ENCODE peak calls at places on chromosome 15, in six cellular contexts. Y is GM23248; E is AG08395; J is stimulated activated CD8-positive, alpha-beta memory T cell treated with anti-CD3 and anti-CD28 coated beads, Interleukin-15, amount 100 ng/mL, for 1 hour; X is mammary epithelial cell; S is B cell. D is an unnamed sample.

GRCh38 chr15:101539930-101540329 is 50.4 kb upstream of the PCSK6 start:
- DNase-seq in S (no peak), Y (no peak), J (no peak), X (no peak), E (no peak), D (no peak)

GRCh38 chr15:22887157-22887951 is 48.9 kb downstream of the NIPA2 start:
- DNase-seq in Y (peak), S (no peak), E (peak), X (no peak), J (no peak), D (no peak)

GRCh38 chr15:101723874-101724674 is at the start of gene TARS3:
- DNase-seq in S (peak), J (peak), E (peak), X (peak), Y (peak), D (peak)

GRCh38 chr15:31267161-31268107 is 59.2 kb upstream of the KLF13 start:
- DNase-seq in S (no peak), E (no peak), X (no peak), J (no peak), Y (no peak), D (no peak)

GRCh38 chr15:25181290-25182097 is 226.7 kb downstream of the SNRPN start:
- DNase-seq in E (no peak), J (no peak), S (peak), X (no peak), Y (no peak), D (peak)

GRCh38 chr15:99452728-99453643 is 112.8 kb upstream of the MEF2A start:
- DNase-seq in Y (no peak), X (no peak), E (peak), S (peak), J (no peak), D (peak)

GRCh38 chr15:65829150-65829764 is 37.2 kb upstream of the DENND4A start:
- DNase-seq in X (peak), Y (peak), S (no peak), E (no peak), J (no peak), D (no peak)

GRCh38 chr15:39846108-39846507 is 63.5 kb upstream of the FSIP1 start:
- DNase-seq in Y (peak), S (no peak), E (no peak), X (no peak), J (no peak), D (no peak)

GRCh38 chr15:88637436-88637835 is 1.4 kb upstream of the ISG20 start:
- DNase-seq in E (no peak), S (no peak), Y (no peak), X (no peak), J (no peak), D (no peak)

GRCh38 chr15:69744421-69745162 is 292.0 kb downstream of the RPLP1 start:
- DNase-seq in E (no peak), J (no peak), S (no peak), X (no peak), Y (no peak), D (no peak)

GRCh38 chr15:101765772-101766456 is 37.4 kb upstream of the OR4F6 start:
- DNase-seq in S (no peak), J (no peak), E (no peak), Y (no peak), X (no peak), D (no peak)

GRCh38 chr15:40957041-40957555 is 3.8 kb downstream of the CHAC1 start:
- DNase-seq in X (no peak), E (no peak), J (no peak), Y (no peak), S (no peak), D (no peak)

GRCh38 chr15:40775740-40776536 is 6.2 kb downstream of the C15orf62 start:
- DNase-seq in S (no peak), Y (no peak), E (no peak), J (no peak), X (no peak), D (peak)

GRCh38 chr15:52870015-52870414 is 79.9 kb upstream of the ONECUT1 start:
- DNase-seq in E (no peak), Y (peak), J (no peak), S (no peak), X (no peak), D (no peak)

D was measured in natural killer cell treated with Interleukin-12 subunit alpha and Interleukin-12 subunit beta and Interleukin-15 and Interleukin-18, amount 100 ng/mL, for 72 hours.